ENCODE peak calls at places on chromosomes 5 and 9, in six cellular contexts. N is NCI-H345, Y is HEK293T, E is HuH-7, I is RCC 7860, V is iris pigment epithelial cell. U is an unnamed sample.

GRCh38 chr9:73437758-73438157 is 286.1 kb downstream of the ANXA1 start:
- DNase-seq in N (no peak), Y (no peak), E (no peak), I (peak), V (peak), U (no peak)

GRCh38 chr5:2756764-2757163 is 5.3 kb upstream of the IRX2 start:
- DNase-seq in N (no peak), Y (no peak), E (no peak), I (no peak), V (peak), U (no peak)

GRCh38 chr5:137195483-137195882 is 303.6 kb downstream of the SPOCK1 start:
- DNase-seq in N (no peak), Y (no peak), E (no peak), I (peak), V (no peak), U (no peak)

GRCh38 chr9:6805532-6805931 is 47.8 kb downstream of the KDM4C start:
- DNase-seq in N (no peak), Y (no peak), E (no peak), I (no peak), V (peak), U (peak)

GRCh38 chr5:73729329-73729728 is 103.3 kb downstream of the ARHGEF28 start:
- DNase-seq in N (no peak), Y (no peak), E (no peak), I (no peak), V (peak), U (no peak)

GRCh38 chr9:94153905-94154304 is 69.6 kb downstream of the PTPDC1 start:
- DNase-seq in N (no peak), Y (no peak), E (no peak), I (no peak), V (no peak), U (no peak)

GRCh38 chr9:16312962-16313546 is 557.4 kb downstream of the BNC2 start:
- DNase-seq in N (no peak), Y (no peak), E (no peak), I (no peak), V (no peak), U (no peak)

GRCh38 chr5:178232124-178232919 is at the start of gene PHYKPL:
- DNase-seq in N (peak), Y (peak), E (peak), I (peak), V (peak), U (peak)

GRCh38 chr5:58629190-58630159 is 46.6 kb downstream of the RAB3C start:
- DNase-seq in N (no peak), Y (no peak), E (peak), I (no peak), V (no peak), U (no peak)

GRCh38 chr5:150523472-150524350 is 15.8 kb downstream of the NDST1 start:
- DNase-seq in N (peak), Y (peak), E (peak), I (peak), V (peak), U (peak)

GRCh38 chr5:14849516-14850294 is 21.9 kb downstream of the ANKH start:
- DNase-seq in N (no peak), Y (no peak), E (no peak), I (no peak), V (no peak), U (no peak)

GRCh38 chr9:93427655-93428379 is 23.7 kb upstream of the FAM120A start:
- DNase-seq in N (no peak), Y (no peak), E (no peak), I (no peak), V (peak), U (no peak)

GRCh38 chr9:136886610-136887597 is 588 bp downstream of the TRAF2 start:
- DNase-seq in N (peak), Y (peak), E (peak), I (peak), V (peak), U (no peak)

GRCh38 chr5:52799983-52800393 is 12.3 kb downstream of the ITGA1 start:
- DNase-seq in N (peak), Y (peak), E (peak), I (peak), V (peak), U (peak)

GRCh38 chr9:84136119-84136868 is 155.7 kb downstream of the RMI1 start:
- DNase-seq in N (peak), Y (no peak), E (no peak), I (no peak), V (peak), U (peak)

GRCh38 chr5:149495673-149496072 is 55.6 kb downstream of the CSNK1A1 start:
- DNase-seq in N (no peak), Y (no peak), E (no peak), I (no peak), V (no peak), U (no peak)

GRCh38 chr5:43051668-43052067 is 11.5 kb upstream of the ANXA2R start:
- DNase-seq in N (no peak), Y (no peak), E (no peak), I (no peak), V (no peak), U (no peak)

GRCh38 chr5:109177227-109177626 is 232.5 kb downstream of the PJA2 start:
- DNase-seq in N (no peak), Y (no peak), E (no peak), I (no peak), V (no peak), U (no peak)